ENCODE peak calls at places on chromosomes 11 and 22, in five cellular contexts. One of them, this sample, is unnamed.

GRCh38 chr11:75269367-75269660 is 28.7 kb downstream of the TPBGL start:
- DNase-seq in hepatocyte: no peak
- DNase-seq in astrocyte: no peak
- DNase-seq in mammary epithelial cell: no peak
- DNase-seq in HCT116: no peak
- DNase-seq in this sample: no peak

GRCh38 chr11:11011617-11012016 is 153.8 kb upstream of the ZBED5 start:
- DNase-seq in astrocyte: no peak
- DNase-seq in HCT116: no peak
- DNase-seq in hepatocyte: no peak
- DNase-seq in mammary epithelial cell: no peak
- DNase-seq in this sample: no peak

GRCh38 chr22:40498454-40499186 is 128.2 kb downstream of the SGSM3 start:
- DNase-seq in mammary epithelial cell: peak; percentile 97
- DNase-seq in HCT116: peak; percentile 91
- DNase-seq in hepatocyte: peak; percentile 63
- DNase-seq in astrocyte: peak; percentile 100
- DNase-seq in this sample: peak; percentile 93

GRCh38 chr22:24053481-24054226 is 42.5 kb downstream of the CABIN1 start:
- DNase-seq in mammary epithelial cell: no peak
- DNase-seq in HCT116: no peak
- DNase-seq in astrocyte: no peak
- DNase-seq in hepatocyte: no peak
- DNase-seq in this sample: no peak

GRCh38 chr11:30186748-30187147 is 44.1 kb upstream of the FSHB start:
- DNase-seq in hepatocyte: no peak
- DNase-seq in astrocyte: no peak
- DNase-seq in HCT116: no peak
- DNase-seq in mammary epithelial cell: no peak
- DNase-seq in this sample: no peak

GRCh38 chr11:11966826-11967668 is 41.4 kb downstream of the DKK3 start:
- DNase-seq in HCT116: peak; percentile 49
- DNase-seq in mammary epithelial cell: no peak
- DNase-seq in astrocyte: no peak
- DNase-seq in hepatocyte: peak; percentile 74
- DNase-seq in this sample: no peak

GRCh38 chr22:40463727-40464126 is 93.3 kb downstream of the SGSM3 start:
- DNase-seq in mammary epithelial cell: no peak
- DNase-seq in HCT116: no peak
- DNase-seq in astrocyte: no peak
- DNase-seq in hepatocyte: no peak
- DNase-seq in this sample: no peak

GRCh38 chr11:9075441-9076000 is 15.9 kb downstream of the SCUBE2 start:
- DNase-seq in mammary epithelial cell: no peak
- DNase-seq in astrocyte: no peak
- DNase-seq in HCT116: no peak
- DNase-seq in hepatocyte: no peak
- DNase-seq in this sample: no peak

GRCh38 chr11:65301491-65302329 is 13.0 kb upstream of the CDC42EP2 start:
- DNase-seq in hepatocyte: peak; percentile 80
- DNase-seq in HCT116: no peak
- DNase-seq in mammary epithelial cell: no peak
- DNase-seq in astrocyte: no peak
- DNase-seq in this sample: no peak

GRCh38 chr11:73359930-73360742 is 16.1 kb upstream of the RELT start:
- DNase-seq in HCT116: no peak
- DNase-seq in mammary epithelial cell: no peak
- DNase-seq in hepatocyte: peak; percentile 43
- DNase-seq in astrocyte: no peak
- DNase-seq in this sample: no peak

GRCh38 chr22:30386960-30387848 is at the start of gene RNF215:
- DNase-seq in mammary epithelial cell: peak; percentile 59
- DNase-seq in HCT116: peak; percentile 44
- DNase-seq in astrocyte: peak; percentile 21
- DNase-seq in hepatocyte: peak; percentile 93
- DNase-seq in this sample: no peak

GRCh38 chr11:111745719-111746504 is 20.3 kb downstream of the PPP2R1B start:
- DNase-seq in mammary epithelial cell: no peak
- DNase-seq in HCT116: no peak
- DNase-seq in hepatocyte: no peak
- DNase-seq in astrocyte: peak; percentile 59
- DNase-seq in this sample: no peak

GRCh38 chr11:128890543-128891409 is at the start of gene KCNJ5:
- DNase-seq in mammary epithelial cell: peak; percentile 39
- DNase-seq in hepatocyte: peak; percentile 56
- DNase-seq in astrocyte: no peak
- DNase-seq in HCT116: no peak
- DNase-seq in this sample: no peak

GRCh38 chr11:113384551-113384950 is 3.0 kb upstream of the ANKK1 start:
- DNase-seq in astrocyte: peak; percentile 95
- DNase-seq in hepatocyte: peak; percentile 67
- DNase-seq in mammary epithelial cell: peak; percentile 100
- DNase-seq in HCT116: no peak
- DNase-seq in this sample: peak; percentile 99

GRCh38 chr11:128422576-128423370 is 164.6 kb downstream of the ETS1 start:
- DNase-seq in mammary epithelial cell: no peak
- DNase-seq in hepatocyte: no peak
- DNase-seq in HCT116: no peak
- DNase-seq in astrocyte: no peak
- DNase-seq in this sample: no peak

GRCh38 chr11:8262552-8263108 is 1.0 kb downstream of the LMO1 start:
- DNase-seq in astrocyte: peak; percentile 69
- DNase-seq in mammary epithelial cell: peak; percentile 51
- DNase-seq in HCT116: no peak
- DNase-seq in hepatocyte: peak; percentile 66
- DNase-seq in this sample: no peak

GRCh38 chr11:7691759-7692334 is 14.4 kb downstream of the OVCH2 start:
- DNase-seq in hepatocyte: no peak
- DNase-seq in mammary epithelial cell: no peak
- DNase-seq in HCT116: no peak
- DNase-seq in astrocyte: peak; percentile 13
- DNase-seq in this sample: no peak

GRCh38 chr11:10366568-10367331 is 61.9 kb downstream of the ADM start:
- DNase-seq in hepatocyte: peak; percentile 95
- DNase-seq in astrocyte: peak; percentile 80
- DNase-seq in HCT116: peak; percentile 92
- DNase-seq in mammary epithelial cell: peak; percentile 93
- DNase-seq in this sample: peak; percentile 70

GRCh38 chr11:35524780-35525179 is 636 bp downstream of the PAMR1 start:
- DNase-seq in astrocyte: no peak
- DNase-seq in hepatocyte: no peak
- DNase-seq in HCT116: no peak
- DNase-seq in mammary epithelial cell: peak; percentile 40
- DNase-seq in this sample: no peak

GRCh38 chr11:13358871-13359270 is 81.3 kb downstream of the BMAL1 start:
- DNase-seq in mammary epithelial cell: no peak
- DNase-seq in astrocyte: peak; percentile 64
- DNase-seq in hepatocyte: no peak
- DNase-seq in HCT116: no peak
- DNase-seq in this sample: no peak

GRCh38 chr11:38718659-38719058 is 2120.6 kb upstream of the RAG2 start:
- DNase-seq in mammary epithelial cell: no peak
- DNase-seq in astrocyte: peak; percentile 10
- DNase-seq in hepatocyte: peak; percentile 5
- DNase-seq in HCT116: no peak
- DNase-seq in this sample: no peak

GRCh38 chr11:117232911-117233409 is 489 bp downstream of the RNF214 start:
- DNase-seq in astrocyte: no peak
- DNase-seq in HCT116: no peak
- DNase-seq in hepatocyte: no peak
- DNase-seq in mammary epithelial cell: no peak
- DNase-seq in this sample: no peak

GRCh38 chr11:61696602-61697001 is 16.4 kb downstream of the DAGLA start:
- DNase-seq in HCT116: no peak
- DNase-seq in mammary epithelial cell: peak; percentile 52
- DNase-seq in hepatocyte: no peak
- DNase-seq in astrocyte: no peak
- DNase-seq in this sample: no peak

GRCh38 chr11:61695917-61696316 is 15.7 kb downstream of the DAGLA start:
- DNase-seq in astrocyte: peak; percentile 71
- DNase-seq in hepatocyte: peak; percentile 76
- DNase-seq in HCT116: no peak
- DNase-seq in mammary epithelial cell: peak; percentile 91
- DNase-seq in this sample: peak; percentile 42

GRCh38 chr11:61697093-61697492 is 16.9 kb downstream of the DAGLA start:
- DNase-seq in hepatocyte: no peak
- DNase-seq in HCT116: no peak
- DNase-seq in astrocyte: no peak
- DNase-seq in mammary epithelial cell: peak; percentile 87
- DNase-seq in this sample: peak; percentile 52

GRCh38 chr11:61693897-61694840 is 14.0 kb downstream of the DAGLA start:
- DNase-seq in HCT116: no peak
- DNase-seq in mammary epithelial cell: no peak
- DNase-seq in astrocyte: no peak
- DNase-seq in hepatocyte: no peak
- DNase-seq in this sample: no peak

GRCh38 chr11:61694971-61695706 is 14.9 kb downstream of the DAGLA start:
- DNase-seq in HCT116: no peak
- DNase-seq in hepatocyte: no peak
- DNase-seq in mammary epithelial cell: peak; percentile 7
- DNase-seq in astrocyte: no peak
- DNase-seq in this sample: no peak
- TF ChIP-seq CTCF in HCT116: peak; percentile 40
- TF ChIP-seq CTCF in hepatocyte: peak; percentile 17
- TF ChIP-seq CTCF in mammary epithelial cell: peak; percentile 44
- TF ChIP-seq CTCF in astrocyte: no peak
- TF ChIP-seq CTCF in this sample: peak; percentile 17

GRCh38 chr11:28142724-28143123 is 34.5 kb downstream of the METTL15 start:
- DNase-seq in mammary epithelial cell: no peak
- DNase-seq in astrocyte: no peak
- DNase-seq in HCT116: no peak
- DNase-seq in hepatocyte: no peak
- DNase-seq in this sample: no peak

GRCh38 chr11:28140689-28141455 is 32.7 kb downstream of the METTL15 start:
- DNase-seq in HCT116: peak; percentile 27
- DNase-seq in mammary epithelial cell: peak; percentile 91
- DNase-seq in astrocyte: no peak
- DNase-seq in hepatocyte: no peak
- DNase-seq in this sample: peak; percentile 33

GRCh38 chr11:28144808-28145207 is 36.6 kb downstream of the METTL15 start:
- DNase-seq in hepatocyte: no peak
- DNase-seq in HCT116: no peak
- DNase-seq in mammary epithelial cell: peak; percentile 7
- DNase-seq in astrocyte: peak; percentile 69
- DNase-seq in this sample: no peak

DNA sequence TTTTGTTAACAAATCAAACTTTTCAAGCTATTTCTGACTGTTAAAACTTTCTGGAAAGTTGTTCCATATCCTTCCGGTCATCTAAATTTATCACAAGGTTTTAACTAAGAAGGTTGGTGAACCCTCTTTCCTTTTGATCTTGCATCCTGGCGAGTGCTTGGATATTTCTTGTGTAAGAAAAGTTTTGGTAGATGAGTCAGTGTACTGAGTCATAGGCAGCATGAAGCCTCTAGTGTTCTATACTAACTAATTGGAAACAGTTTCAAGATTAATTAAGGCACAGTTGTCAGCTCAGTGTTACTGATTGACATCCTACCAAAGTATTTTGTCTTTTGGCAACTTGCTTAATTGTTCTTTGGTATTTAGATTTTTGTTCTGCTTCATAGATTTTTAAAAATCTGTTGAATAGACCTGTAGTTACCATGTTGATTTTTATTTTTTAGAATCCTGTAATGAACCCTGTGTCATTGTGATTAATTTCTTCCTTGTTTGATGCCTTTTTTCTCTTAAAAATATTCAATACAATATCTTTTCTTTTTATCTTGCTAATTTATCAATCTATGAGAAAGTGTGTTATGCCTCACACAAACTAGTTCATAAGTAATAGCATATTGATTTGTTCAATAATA is 38.0 kb downstream of the METTL15 start:
- DNase-seq in astrocyte: peak; percentile 93
- DNase-seq in hepatocyte: peak; percentile 12
- DNase-seq in mammary epithelial cell: peak; percentile 84
- DNase-seq in HCT116: peak; percentile 90
- DNase-seq in this sample: peak; percentile 26
- H3K4me2 ChIP-seq in astrocyte: peak overlapping the region; percentile 55
- H3K4me2 ChIP-seq in hepatocyte: no peak overlapping the region
- H3K4me2 ChIP-seq in mammary epithelial cell: peak overlapping the region; percentile 46
- H3K4me2 ChIP-seq in HCT116: peak overlapping the region; percentile 74
- H3K4me2 ChIP-seq in this sample: no peak overlapping the region

GRCh38 chr22:50030315-50031188 is 18.0 kb upstream of the IL17REL start:
- DNase-seq in hepatocyte: peak; percentile 88
- DNase-seq in mammary epithelial cell: peak; percentile 60
- DNase-seq in astrocyte: peak; percentile 25
- DNase-seq in HCT116: peak; percentile 75
- DNase-seq in this sample: no peak
- TF ChIP-seq EZH2 in hepatocyte: no peak
- TF ChIP-seq EZH2 in mammary epithelial cell: no peak
- TF ChIP-seq EZH2 in astrocyte: no peak
- TF ChIP-seq EZH2 in HCT116: no peak
- TF ChIP-seq EZH2 in this sample: no peak

GRCh38 chr11:371716-372590 is 2.7 kb downstream of the B4GALNT4 start:
- DNase-seq in astrocyte: no peak
- DNase-seq in mammary epithelial cell: no peak
- DNase-seq in hepatocyte: no peak
- DNase-seq in HCT116: no peak
- DNase-seq in this sample: no peak

GRCh38 chr11:371051-371450 is 1.8 kb downstream of the B4GALNT4 start:
- DNase-seq in mammary epithelial cell: no peak
- DNase-seq in hepatocyte: no peak
- DNase-seq in astrocyte: no peak
- DNase-seq in HCT116: no peak
- DNase-seq in this sample: no peak

GRCh38 chr11:369336-370018 is at the start of gene B4GALNT4:
- DNase-seq in mammary epithelial cell: no peak
- DNase-seq in HCT116: no peak
- DNase-seq in astrocyte: no peak
- DNase-seq in hepatocyte: peak; percentile 72
- DNase-seq in this sample: no peak

GRCh38 chr11:368414-369335 is 624 bp upstream of the B4GALNT4 start:
- DNase-seq in mammary epithelial cell: no peak
- DNase-seq in hepatocyte: peak; percentile 55
- DNase-seq in HCT116: no peak
- DNase-seq in astrocyte: no peak
- DNase-seq in this sample: no peak

DNA sequence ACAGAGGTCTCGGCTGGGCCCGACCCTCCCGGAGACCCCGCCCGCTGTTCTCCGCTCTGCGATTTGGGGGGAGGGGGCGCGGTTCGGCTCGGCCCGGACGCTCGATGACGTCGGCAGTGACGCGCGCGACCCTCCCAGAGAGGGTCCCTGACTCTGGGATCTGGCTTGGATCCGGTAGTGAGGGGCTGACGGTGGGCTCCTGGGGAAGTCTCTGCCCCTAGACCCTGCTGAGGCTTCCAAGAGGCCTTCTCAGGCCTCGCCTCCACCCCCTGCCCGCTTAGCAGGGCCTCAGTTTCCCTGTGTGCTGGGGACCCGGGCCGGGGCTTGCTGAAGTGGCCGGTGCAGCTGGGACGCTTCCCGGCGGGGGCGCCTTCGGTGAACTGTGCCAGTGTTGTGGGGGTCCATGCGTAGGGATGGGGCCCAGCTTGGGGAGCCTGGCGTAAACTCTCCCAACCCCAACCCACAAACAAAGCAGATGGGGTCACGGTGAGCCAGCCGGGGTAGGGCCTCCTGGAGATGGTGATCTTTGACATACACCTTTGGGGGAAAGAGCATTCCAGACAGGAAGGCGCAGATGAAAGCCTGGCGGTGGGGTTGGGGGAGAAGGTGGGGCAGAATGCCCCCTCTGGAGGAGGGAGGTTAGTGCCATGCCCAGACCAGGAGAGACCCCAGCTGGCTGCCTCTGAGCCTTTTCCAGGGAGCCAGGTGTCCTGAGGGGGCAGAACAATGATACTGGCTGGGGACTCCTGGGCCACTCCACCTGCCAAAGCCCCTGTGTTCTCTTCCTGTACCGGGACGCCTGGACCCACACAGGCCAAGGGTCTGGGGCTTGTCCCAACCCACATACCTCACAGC is 1.0 kb downstream of the B4GALNT4 start:
- DNase-seq in hepatocyte: peak; percentile 46
- DNase-seq in mammary epithelial cell: no peak
- DNase-seq in HCT116: no peak
- DNase-seq in astrocyte: no peak
- DNase-seq in this sample: no peak
- TF ChIP-seq CTCF in hepatocyte: no peak
- TF ChIP-seq CTCF in mammary epithelial cell: no peak
- TF ChIP-seq CTCF in HCT116: no peak
- TF ChIP-seq CTCF in astrocyte: no peak
- TF ChIP-seq CTCF in this sample: no peak